ENCODE peak calls at places on chromosomes 3 and 15, in six cellular contexts. S is progenitor cell of endocrine pancreas; H is activated T-cell treated with anti-CD3 and anti-CD28 coated beads, Interleukin-2, amount 50 U/mL, for 1 hour; P is left cardiac atrium; Z is natural killer cell; Y is activated CD4-positive, alpha-beta T cell treated with anti-CD3 and anti-CD28 coated beads for 1 hour. C is an unnamed sample.

GRCh38 chr3:52055537-52056351 is 627 bp downstream of the DUSP7 start:
- DNase-seq in S (peak; percentile 34), H (peak; percentile 67), P (peak; percentile 56), Z (peak; percentile 48), Y (peak; percentile 21), C (no peak)

GRCh38 chr3:137924628-137925027 is 85.3 kb upstream of the CLDN18 start:
- DNase-seq in S (no peak), H (no peak), P (no peak), Z (no peak), Y (no peak), C (no peak)

GRCh38 chr15:66999046-66999557 is 66.3 kb upstream of the SMAD3 start:
- DNase-seq in S (no peak), H (no peak), P (no peak), Z (no peak), Y (no peak), C (no peak)

GRCh38 chr3:187197255-187197654 is at the start of gene RTP1:
- DNase-seq in S (no peak), H (no peak), P (no peak), Z (no peak), Y (no peak), C (no peak)

GRCh38 chr3:31503456-31503855 is 29.3 kb upstream of the STT3B start:
- DNase-seq in S (no peak), H (no peak), P (no peak), Z (no peak), Y (no peak), C (no peak)

GRCh38 chr3:44805960-44806359 is 44.4 kb downstream of the KIF15 start:
- DNase-seq in S (no peak), H (no peak), P (no peak), Z (no peak), Y (no peak), C (no peak)

GRCh38 chr3:51397389-51397788 is 6.3 kb downstream of the RBM15B start:
- DNase-seq in S (no peak), H (no peak), P (no peak), Z (no peak), Y (no peak), C (no peak)

GRCh38 chr3:76554717-76555116 is 485.2 kb upstream of the ROBO2 start:
- DNase-seq in S (no peak), H (no peak), P (no peak), Z (no peak), Y (no peak), C (no peak)

GRCh38 chr3:78765671-78766485 is 1001.9 kb downstream of the ROBO1 start:
- DNase-seq in S (no peak), H (no peak), P (no peak), Z (no peak), Y (no peak), C (no peak)

GRCh38 chr15:70188286-70188685 is 90.6 kb upstream of the TLE3 start:
- DNase-seq in S (no peak), H (no peak), P (no peak), Z (no peak), Y (no peak), C (no peak)